ENCODE peak calls at places on chromosomes 4 and X, in seven cellular contexts. One of them, this sample, is unnamed.

GRCh38 chr4:6198278-6198677 is 2.1 kb downstream of the JAKMIP1 start:
- DNase-seq in SK-N-SH: no peak
- DNase-seq in K562: no peak
- DNase-seq in GM12878: no peak
- DNase-seq in H1: no peak
- DNase-seq in HCT116: no peak
- DNase-seq in HepG2: no peak
- DNase-seq in this sample: no peak

GRCh38 chr4:177401658-177402273 is 40.5 kb downstream of the AGA start:
- DNase-seq in GM12878: no peak
- DNase-seq in HepG2: no peak
- DNase-seq in SK-N-SH: no peak
- DNase-seq in HCT116: no peak
- DNase-seq in H1: no peak
- DNase-seq in K562: no peak
- DNase-seq in this sample: no peak

GRCh38 chrX:103384672-103385071 is 8.3 kb downstream of the BEX3 start:
- DNase-seq in H1: no peak
- DNase-seq in GM12878: no peak
- DNase-seq in HCT116: no peak
- DNase-seq in HepG2: no peak
- DNase-seq in SK-N-SH: no peak
- DNase-seq in K562: no peak
- DNase-seq in this sample: no peak

GRCh38 chrX:110201799-110202198 is 116.1 kb downstream of the AMMECR1 start:
- DNase-seq in SK-N-SH: no peak
- DNase-seq in HepG2: no peak
- DNase-seq in GM12878: no peak
- DNase-seq in HCT116: no peak
- DNase-seq in H1: no peak
- DNase-seq in K562: no peak
- DNase-seq in this sample: no peak

GRCh38 chr4:38242110-38242509 is 281.9 kb downstream of the PTTG2 start:
- DNase-seq in HCT116: no peak
- DNase-seq in SK-N-SH: no peak
- DNase-seq in GM12878: no peak
- DNase-seq in H1: no peak
- DNase-seq in HepG2: no peak
- DNase-seq in K562: no peak
- DNase-seq in this sample: no peak

GRCh38 chr4:175386776-175387507 is 425.1 kb downstream of the GPM6A start:
- DNase-seq in HCT116: no peak
- DNase-seq in SK-N-SH: no peak
- DNase-seq in HepG2: no peak
- DNase-seq in GM12878: no peak
- DNase-seq in K562: no peak
- DNase-seq in H1: no peak
- DNase-seq in this sample: no peak

GRCh38 chr4:110412354-110412753 is 63.6 kb upstream of the ENPEP start:
- DNase-seq in HCT116: no peak
- DNase-seq in H1: no peak
- DNase-seq in SK-N-SH: peak; percentile 12
- DNase-seq in GM12878: no peak
- DNase-seq in HepG2: no peak
- DNase-seq in K562: no peak
- DNase-seq in this sample: no peak

GRCh38 chrX:154730271-154730883 is 20.5 kb downstream of the GAB3 start:
- DNase-seq in H1: no peak
- DNase-seq in HCT116: no peak
- DNase-seq in SK-N-SH: no peak
- DNase-seq in K562: no peak
- DNase-seq in GM12878: no peak
- DNase-seq in HepG2: no peak
- DNase-seq in this sample: no peak

GRCh38 chr4:33625762-33626161 is 2618.6 kb downstream of the ARAP2 start:
- DNase-seq in HCT116: peak; percentile 12
- DNase-seq in H1: no peak
- DNase-seq in K562: no peak
- DNase-seq in HepG2: no peak
- DNase-seq in SK-N-SH: no peak
- DNase-seq in GM12878: no peak
- DNase-seq in this sample: no peak

GRCh38 chr4:147596976-147597375 is 20.2 kb upstream of the TMEM184C start:
- DNase-seq in H1: no peak
- DNase-seq in SK-N-SH: no peak
- DNase-seq in K562: no peak
- DNase-seq in HepG2: no peak
- DNase-seq in HCT116: no peak
- DNase-seq in GM12878: no peak
- DNase-seq in this sample: no peak

GRCh38 chr4:173012608-173013007 is 156.0 kb upstream of the GALNT7 start:
- DNase-seq in K562: no peak
- DNase-seq in HCT116: no peak
- DNase-seq in SK-N-SH: no peak
- DNase-seq in GM12878: no peak
- DNase-seq in H1: no peak
- DNase-seq in HepG2: no peak
- DNase-seq in this sample: no peak

GRCh38 chr4:90540536-90540935 is 413.3 kb downstream of the CCSER1 start:
- DNase-seq in H1: no peak
- DNase-seq in GM12878: no peak
- DNase-seq in HepG2: no peak
- DNase-seq in K562: no peak
- DNase-seq in SK-N-SH: no peak
- DNase-seq in HCT116: no peak
- DNase-seq in this sample: no peak

GRCh38 chr4:85030156-85030555 is 63.7 kb upstream of the WDFY3 start:
- DNase-seq in H1: no peak
- DNase-seq in K562: no peak
- DNase-seq in HCT116: no peak
- DNase-seq in HepG2: no peak
- DNase-seq in GM12878: no peak
- DNase-seq in SK-N-SH: no peak
- DNase-seq in this sample: no peak

GRCh38 chr4:26568446-26568994 is 15.4 kb upstream of the TBC1D19 start:
- DNase-seq in GM12878: no peak
- DNase-seq in SK-N-SH: no peak
- DNase-seq in HCT116: peak; percentile 93
- DNase-seq in K562: no peak
- DNase-seq in H1: no peak
- DNase-seq in HepG2: no peak
- DNase-seq in this sample: no peak

GRCh38 chr4:174865418-174865985 is 36.5 kb upstream of the GLRA3 start:
- DNase-seq in SK-N-SH: no peak
- DNase-seq in H1: no peak
- DNase-seq in HCT116: no peak
- DNase-seq in K562: no peak
- DNase-seq in GM12878: no peak
- DNase-seq in HepG2: no peak
- DNase-seq in this sample: no peak

GRCh38 chr4:51943221-51943620 is 76.9 kb downstream of the LRRC66 start:
- DNase-seq in K562: no peak
- DNase-seq in SK-N-SH: no peak
- DNase-seq in H1: no peak
- DNase-seq in GM12878: no peak
- DNase-seq in HCT116: no peak
- DNase-seq in HepG2: peak; percentile 16
- DNase-seq in this sample: peak; percentile 14

GRCh38 chr4:78482281-78482680 is 69.3 kb upstream of the ANXA3 start:
- DNase-seq in GM12878: no peak
- DNase-seq in H1: no peak
- DNase-seq in SK-N-SH: no peak
- DNase-seq in HCT116: no peak
- DNase-seq in K562: no peak
- DNase-seq in HepG2: no peak
- DNase-seq in this sample: no peak

GRCh38 chr4:141329174-141329569 is 108.5 kb downstream of the ZNF330 start:
- DNase-seq in GM12878: no peak
- DNase-seq in H1: no peak
- DNase-seq in HepG2: no peak
- DNase-seq in SK-N-SH: no peak
- DNase-seq in HCT116: no peak
- DNase-seq in K562: no peak
- DNase-seq in this sample: no peak

GRCh38 chr4:7124643-7125442 is 57.0 kb upstream of the GRPEL1 start:
- DNase-seq in GM12878: no peak
- DNase-seq in K562: no peak
- DNase-seq in HepG2: peak; percentile 8
- DNase-seq in HCT116: no peak
- DNase-seq in SK-N-SH: no peak
- DNase-seq in H1: no peak
- DNase-seq in this sample: no peak

GRCh38 chr4:52106142-52106541 is 55.0 kb downstream of the SPATA18 start:
- DNase-seq in H1: no peak
- DNase-seq in HepG2: no peak
- DNase-seq in HCT116: no peak
- DNase-seq in K562: no peak
- DNase-seq in GM12878: no peak
- DNase-seq in SK-N-SH: no peak
- DNase-seq in this sample: no peak

GRCh38 chr4:157837071-157837470 is 335.8 kb downstream of the GASK1B start:
- DNase-seq in H1: no peak
- DNase-seq in HepG2: no peak
- DNase-seq in GM12878: no peak
- DNase-seq in SK-N-SH: no peak
- DNase-seq in HCT116: no peak
- DNase-seq in K562: no peak
- DNase-seq in this sample: no peak

GRCh38 chr4:140789752-140790151 is 33.6 kb upstream of the TBC1D9 start:
- DNase-seq in SK-N-SH: no peak
- DNase-seq in HepG2: no peak
- DNase-seq in K562: no peak
- DNase-seq in HCT116: no peak
- DNase-seq in H1: no peak
- DNase-seq in GM12878: no peak
- DNase-seq in this sample: no peak

GRCh38 chr4:141077611-141078225 is 55.6 kb downstream of the RNF150 start:
- DNase-seq in HCT116: no peak
- DNase-seq in K562: no peak
- DNase-seq in H1: no peak
- DNase-seq in SK-N-SH: no peak
- DNase-seq in GM12878: no peak
- DNase-seq in HepG2: no peak
- DNase-seq in this sample: no peak

GRCh38 chrX:10190367-10190766 is 33.6 kb downstream of the CLCN4 start:
- DNase-seq in K562: peak; percentile 41
- DNase-seq in H1: no peak
- DNase-seq in SK-N-SH: peak; percentile 59
- DNase-seq in HepG2: peak; percentile 72
- DNase-seq in GM12878: no peak
- DNase-seq in HCT116: peak; percentile 41
- DNase-seq in this sample: peak; percentile 68
- TF ChIP-seq JUND in K562: no peak
- TF ChIP-seq JUND in H1: no peak
- TF ChIP-seq JUND in SK-N-SH: no peak
- TF ChIP-seq JUND in HepG2: no peak
- TF ChIP-seq JUND in GM12878: no peak
- TF ChIP-seq JUND in HCT116: no peak
- TF ChIP-seq JUND in this sample: no peak

DNA sequence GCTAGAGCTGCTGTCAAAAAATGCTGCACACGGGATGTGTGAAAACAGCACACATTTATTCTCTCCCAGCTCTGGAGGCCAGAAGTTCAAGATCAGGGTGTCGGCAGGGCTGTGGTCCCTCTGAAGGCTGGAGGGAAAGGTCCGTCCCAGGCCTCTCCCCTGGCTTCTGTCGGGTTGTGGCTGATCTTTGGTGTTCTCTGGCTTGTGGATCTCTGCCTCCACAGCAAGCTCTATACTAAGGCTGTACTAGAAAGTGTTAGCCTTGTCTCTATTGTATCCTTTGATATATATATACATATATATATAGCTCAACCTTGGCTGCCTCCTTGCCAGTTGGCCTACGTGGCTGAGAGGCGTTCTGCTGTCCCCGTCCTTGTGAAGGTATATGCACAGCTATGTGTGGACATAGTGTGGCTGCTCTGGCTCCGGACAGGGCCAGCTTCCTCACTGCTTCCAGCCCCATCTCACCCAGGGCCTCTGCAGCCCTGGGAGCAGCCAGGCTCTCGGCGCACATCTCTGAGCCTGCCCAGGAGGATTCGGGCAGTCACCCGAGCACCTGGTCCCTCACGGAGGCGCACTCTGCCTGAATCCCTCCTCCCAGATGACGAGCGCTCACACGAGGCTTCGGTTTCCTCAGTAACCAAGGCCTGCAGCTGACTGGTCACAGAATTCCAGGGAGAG is 14.9 kb upstream of the DUSP9 start:
- DNase-seq in H1: no peak
- DNase-seq in K562: no peak
- DNase-seq in GM12878: no peak
- DNase-seq in SK-N-SH: peak; percentile 14
- DNase-seq in HepG2: no peak
- DNase-seq in HCT116: no peak
- DNase-seq in this sample: no peak
- TF ChIP-seq JUND in H1: no peak
- TF ChIP-seq JUND in K562: no peak
- TF ChIP-seq JUND in GM12878: no peak
- TF ChIP-seq JUND in SK-N-SH: no peak
- TF ChIP-seq JUND in HepG2: no peak
- TF ChIP-seq JUND in HCT116: no peak
- TF ChIP-seq JUND in this sample: no peak

DNA sequence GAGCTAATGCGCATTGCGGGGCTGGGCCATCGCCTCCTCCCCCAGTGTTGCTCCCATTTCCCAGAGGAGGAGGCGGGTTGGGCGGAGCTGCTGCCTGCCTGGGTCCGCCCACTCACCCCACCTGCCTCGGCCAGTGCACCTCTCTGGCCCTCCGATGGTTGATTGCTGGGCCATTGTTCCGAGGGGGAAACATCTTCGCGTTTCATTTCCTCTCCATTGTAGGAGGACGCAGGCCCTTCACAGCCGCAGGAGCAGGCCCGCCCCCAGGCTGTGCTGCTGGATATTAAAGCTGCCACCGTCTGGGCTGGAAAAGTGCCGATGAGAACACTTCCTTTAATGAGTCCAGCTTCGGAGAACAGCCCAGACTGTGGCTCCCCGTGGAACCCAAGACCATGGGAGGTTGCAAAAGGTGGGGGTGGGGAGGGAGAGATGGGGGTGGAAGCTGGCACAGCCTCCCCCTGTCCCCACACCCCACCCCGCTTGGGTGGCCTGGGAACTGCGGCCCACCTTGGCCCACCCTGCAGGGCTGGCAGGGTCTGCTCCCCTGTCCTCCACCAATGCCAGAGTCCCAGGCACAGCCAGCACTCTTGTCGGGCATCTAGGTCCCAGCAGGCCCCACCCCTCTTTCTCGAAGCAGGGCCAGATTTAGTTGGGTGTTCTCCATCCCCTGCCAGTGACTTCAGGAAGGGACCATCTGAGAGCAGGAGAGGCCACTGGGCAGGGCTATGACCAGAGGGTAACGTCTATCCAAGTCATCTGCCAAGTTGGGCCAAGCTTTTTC is 96.6 kb downstream of the ADRA2C start:
- DNase-seq in SK-N-SH: no peak
- DNase-seq in HepG2: no peak
- DNase-seq in H1: peak; percentile 70
- DNase-seq in K562: peak; percentile 47
- DNase-seq in HCT116: no peak
- DNase-seq in GM12878: no peak
- DNase-seq in this sample: no peak
- TF ChIP-seq JUND in SK-N-SH: no peak
- TF ChIP-seq JUND in HepG2: no peak
- TF ChIP-seq JUND in H1: no peak
- TF ChIP-seq JUND in K562: no peak
- TF ChIP-seq JUND in HCT116: no peak
- TF ChIP-seq JUND in GM12878: no peak
- TF ChIP-seq JUND in this sample: no peak

GRCh38 chr4:152106113-152106763 is 345.4 kb upstream of the GATB start:
- DNase-seq in GM12878: no peak
- DNase-seq in H1: no peak
- DNase-seq in K562: no peak
- DNase-seq in SK-N-SH: no peak
- DNase-seq in HepG2: peak; percentile 38
- DNase-seq in HCT116: peak; percentile 83
- DNase-seq in this sample: peak; percentile 18
- TF ChIP-seq JUND in GM12878: no peak
- TF ChIP-seq JUND in H1: no peak
- TF ChIP-seq JUND in K562: peak; percentile 78
- TF ChIP-seq JUND in SK-N-SH: peak; percentile 94
- TF ChIP-seq JUND in HepG2: no peak
- TF ChIP-seq JUND in HCT116: peak; percentile 96
- TF ChIP-seq JUND in this sample: no peak

This sample was measured in T47D.